ENCODE peak calls at places on chromosomes 4 and X, in four cellular contexts. A is HepG2, E is SK-N-SH, C is GM12878. Z is an unnamed sample.

GRCh38 chr4:69830529-69831269 is 29.2 kb downstream of the SULT1E1 start:
- DNase-seq in A (peak), E (no peak), C (no peak), Z (no peak)

GRCh38 chr4:138958519-138958918 is 57.1 kb upstream of the NOCT start:
- DNase-seq in A (no peak), E (no peak), C (no peak), Z (peak)

GRCh38 chr4:117096886-117097285 is 11.5 kb upstream of the TRAM1L1 start:
- DNase-seq in A (no peak), E (no peak), C (no peak), Z (no peak)

GRCh38 chrX:7242613-7243012 is 94.7 kb upstream of the PUDP start:
- DNase-seq in A (no peak), E (no peak), C (peak), Z (no peak)

GRCh38 chrX:106931831-106932491 is 11.8 kb downstream of the CLDN2 start:
- DNase-seq in A (peak), E (no peak), C (no peak), Z (no peak)

GRCh38 chr4:142663828-142664227 is 182.3 kb downstream of the INPP4B start:
- DNase-seq in A (no peak), E (no peak), C (no peak), Z (no peak)

GRCh38 chrX:110036162-110037033 is 33.5 kb downstream of the TMEM164 start:
- DNase-seq in A (peak), E (no peak), C (no peak), Z (no peak)

GRCh38 chrX:29233592-29234179 is 646.4 kb downstream of the IL1RAPL1 start:
- DNase-seq in A (no peak), E (no peak), C (no peak), Z (no peak)

GRCh38 chr4:148108776-148109175 is 333.4 kb downstream of the NR3C2 start:
- DNase-seq in A (no peak), E (no peak), C (no peak), Z (no peak)

GRCh38 chrX:134369576-134369975 is 90.4 kb upstream of the HPRT1 start:
- DNase-seq in A (no peak), E (no peak), C (peak), Z (no peak)

GRCh38 chrX:99394450-99394849 is 1015.6 kb downstream of the PCDH19 start:
- DNase-seq in A (peak), E (no peak), C (no peak), Z (no peak)

GRCh38 chrX:9379697-9380551 is 84.9 kb upstream of the TBL1X start:
- DNase-seq in A (peak), E (no peak), C (no peak), Z (no peak)

DNA sequence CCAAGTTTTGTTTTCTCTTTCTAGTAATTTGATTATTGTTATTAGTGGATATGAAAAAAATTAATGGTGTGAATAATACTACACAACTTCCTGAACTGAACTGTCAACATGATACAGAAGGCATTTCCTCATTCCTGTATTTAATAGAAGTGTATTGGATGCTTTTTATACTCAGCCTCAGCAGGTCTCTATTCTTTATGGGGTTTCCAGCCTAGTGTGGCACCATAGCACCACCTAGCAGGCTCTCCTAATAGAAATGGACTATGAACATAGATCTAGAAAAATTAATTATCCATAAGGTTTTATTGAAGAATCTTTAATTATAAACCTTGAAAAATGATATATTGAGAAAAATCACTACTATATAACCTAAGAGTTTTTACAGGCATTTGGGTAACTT is 52.4 kb downstream of the GLRB start:
- DNase-seq in A (no peak), E (peak), C (no peak), Z (no peak)
- TF ChIP-seq TCF12 in A (no peak), E (no peak), C (no peak), Z (no peak)

GRCh38 chr4:103099691-103100392 is at the start of gene BDH2:
- DNase-seq in A (peak), E (peak), C (peak), Z (no peak)
- TF ChIP-seq TCF12 in A (no peak), E (no peak), C (no peak), Z (no peak)

GRCh38 chr4:1763550-1764080 is 29.5 kb upstream of the FGFR3 start:
- DNase-seq in A (peak), E (peak), C (no peak), Z (no peak)
- TF ChIP-seq TCF12 in A (no peak), E (no peak), C (no peak), Z (no peak)

DNA sequence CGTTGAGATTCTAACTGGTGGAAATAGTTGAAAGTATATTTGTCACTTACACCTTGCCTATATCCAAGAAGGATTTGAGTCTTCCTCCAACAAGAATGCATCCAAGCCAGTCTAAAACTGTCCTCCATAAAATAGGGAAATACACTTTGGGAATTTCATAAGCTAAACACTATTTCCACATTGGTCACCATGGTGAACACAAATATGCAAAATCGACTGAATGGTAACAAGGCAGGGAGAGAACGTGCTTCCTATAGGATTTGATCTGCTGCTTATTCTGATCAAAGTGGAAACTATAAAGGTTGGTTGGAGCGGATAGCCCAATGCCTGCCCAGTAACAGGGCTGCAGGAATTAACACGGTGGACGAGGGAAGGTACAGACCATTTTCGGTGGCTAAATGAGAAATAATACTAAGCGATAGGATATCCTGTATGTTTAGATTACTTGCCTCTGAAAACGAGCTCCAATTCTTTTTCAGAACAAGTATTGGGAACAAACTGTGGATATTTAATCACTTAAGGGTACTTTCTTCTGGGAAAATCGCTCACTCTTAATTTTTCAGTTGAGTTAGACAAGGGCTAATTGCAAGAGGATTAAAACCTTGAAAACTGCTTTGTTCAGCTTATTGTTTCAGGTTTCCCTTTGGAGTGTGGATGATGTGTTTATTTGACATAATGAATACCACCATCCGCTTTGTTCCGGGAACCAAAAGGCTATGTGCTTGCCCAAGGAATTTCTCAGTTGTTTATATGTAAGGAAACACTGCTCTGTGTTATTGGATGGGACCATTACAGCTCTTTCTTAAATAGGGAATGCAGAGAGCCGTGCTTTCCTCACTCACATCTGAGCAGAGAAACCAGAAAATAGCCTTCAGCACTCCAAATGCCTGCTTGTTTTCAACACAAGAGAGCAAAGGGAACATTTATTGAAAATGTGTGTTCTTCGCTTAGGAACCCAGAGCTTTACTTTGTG is 194.4 kb downstream of the CBR4 start:
- DNase-seq in A (no peak), E (no peak), C (no peak), Z (no peak)
- TF ChIP-seq TCF12 in A (no peak), E (no peak), C (no peak), Z (no peak)

DNA sequence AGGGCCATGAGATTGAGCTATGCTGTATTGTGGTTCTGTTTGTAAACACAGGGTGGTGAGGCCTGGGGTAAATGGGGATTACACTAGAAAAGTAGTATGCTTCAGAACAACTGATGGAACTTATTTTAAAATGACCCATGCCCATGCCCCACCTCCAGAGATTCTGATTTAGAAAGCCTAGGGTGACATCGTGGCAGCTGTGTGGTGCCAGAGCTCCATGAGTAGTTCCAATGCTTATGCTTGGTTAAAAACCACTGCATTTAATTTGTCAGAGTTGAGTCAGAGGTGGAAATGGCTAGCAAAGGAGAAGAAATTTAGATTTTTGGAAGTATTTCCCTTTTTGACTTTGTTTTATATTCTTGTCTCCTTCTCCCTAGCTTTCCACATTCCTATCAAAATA is 63.4 kb upstream of the PDE5A start:
- DNase-seq in A (no peak), E (no peak), C (no peak), Z (no peak)
- TF ChIP-seq TCF12 in A (no peak), E (no peak), C (no peak), Z (no peak)

GRCh38 chrX:78024349-78025108 is 55.1 kb upstream of the PGAM4 start:
- DNase-seq in A (peak), E (peak), C (no peak), Z (no peak)

GRCh38 chrX:78029663-78030062 is 60.2 kb upstream of the PGAM4 start:
- DNase-seq in A (peak), E (peak), C (no peak), Z (no peak)

GRCh38 chrX:78027798-78028197 is 58.4 kb upstream of the PGAM4 start:
- DNase-seq in A (no peak), E (no peak), C (no peak), Z (no peak)
- TF ChIP-seq TCF12 in A (no peak), E (no peak), C (no peak), Z (no peak)